ENCODE peak calls at places on chromosomes 4 and X, in six cellular contexts. One of them, this sample, is unnamed.

GRCh38 chr4:146916479-146917076 is 29.1 kb downstream of the TTC29 start:
- DNase-seq in endothelial cell of umbilical vein: peak
- DNase-seq in psoas muscle: no peak
- DNase-seq in HFFc6: peak
- DNase-seq in dorsolateral prefrontal cortex: no peak
- DNase-seq in lung: no peak
- DNase-seq in this sample: peak

GRCh38 chr4:41525129-41525528 is 12.8 kb upstream of the LIMCH1 start:
- DNase-seq in endothelial cell of umbilical vein: peak
- DNase-seq in psoas muscle: no peak
- DNase-seq in HFFc6: no peak
- DNase-seq in dorsolateral prefrontal cortex: no peak
- DNase-seq in lung: no peak
- DNase-seq in this sample: no peak

GRCh38 chr4:87732033-87732770 is 67.2 kb upstream of the IBSP start:
- DNase-seq in endothelial cell of umbilical vein: no peak
- DNase-seq in psoas muscle: no peak
- DNase-seq in HFFc6: no peak
- DNase-seq in dorsolateral prefrontal cortex: no peak
- DNase-seq in lung: no peak
- DNase-seq in this sample: no peak

GRCh38 chr4:40831462-40831861 is 81.7 kb downstream of the NSUN7 start:
- DNase-seq in endothelial cell of umbilical vein: no peak
- DNase-seq in psoas muscle: no peak
- DNase-seq in HFFc6: no peak
- DNase-seq in dorsolateral prefrontal cortex: no peak
- DNase-seq in lung: no peak
- DNase-seq in this sample: no peak

GRCh38 chr4:89290727-89291126 is 16.9 kb downstream of the GPRIN3 start:
- DNase-seq in endothelial cell of umbilical vein: no peak
- DNase-seq in psoas muscle: no peak
- DNase-seq in HFFc6: no peak
- DNase-seq in dorsolateral prefrontal cortex: no peak
- DNase-seq in lung: no peak
- DNase-seq in this sample: no peak

GRCh38 chr4:28225005-28225404 is 1364.4 kb downstream of the STIM2 start:
- DNase-seq in endothelial cell of umbilical vein: peak
- DNase-seq in psoas muscle: no peak
- DNase-seq in HFFc6: peak
- DNase-seq in dorsolateral prefrontal cortex: no peak
- DNase-seq in lung: no peak
- DNase-seq in this sample: no peak

GRCh38 chr4:16609170-16609758 is 289.2 kb downstream of the LDB2 start:
- DNase-seq in endothelial cell of umbilical vein: no peak
- DNase-seq in psoas muscle: no peak
- DNase-seq in HFFc6: no peak
- DNase-seq in dorsolateral prefrontal cortex: no peak
- DNase-seq in lung: no peak
- DNase-seq in this sample: no peak

GRCh38 chrX:16807976-16808542 is 21.8 kb downstream of the TXLNG start:
- DNase-seq in endothelial cell of umbilical vein: peak
- DNase-seq in psoas muscle: no peak
- DNase-seq in HFFc6: peak
- DNase-seq in dorsolateral prefrontal cortex: no peak
- DNase-seq in lung: no peak
- DNase-seq in this sample: no peak

GRCh38 chr4:97359826-97360225 is 783.5 kb downstream of the STPG2 start:
- DNase-seq in endothelial cell of umbilical vein: no peak
- DNase-seq in psoas muscle: no peak
- DNase-seq in HFFc6: no peak
- DNase-seq in dorsolateral prefrontal cortex: no peak
- DNase-seq in lung: no peak
- DNase-seq in this sample: no peak

GRCh38 chrX:9677098-9677739 is 88.4 kb downstream of the GPR143 start:
- DNase-seq in endothelial cell of umbilical vein: peak
- DNase-seq in psoas muscle: no peak
- DNase-seq in HFFc6: no peak
- DNase-seq in dorsolateral prefrontal cortex: no peak
- DNase-seq in lung: no peak
- DNase-seq in this sample: no peak

GRCh38 chrX:124216396-124217124 is 115.9 kb upstream of the TEX13D start:
- DNase-seq in endothelial cell of umbilical vein: no peak
- DNase-seq in psoas muscle: no peak
- DNase-seq in HFFc6: no peak
- DNase-seq in dorsolateral prefrontal cortex: no peak
- DNase-seq in lung: no peak
- DNase-seq in this sample: no peak

GRCh38 chrX:115030635-115031034 is 13.2 kb upstream of the IL13RA2 start:
- DNase-seq in endothelial cell of umbilical vein: no peak
- DNase-seq in psoas muscle: no peak
- DNase-seq in HFFc6: no peak
- DNase-seq in dorsolateral prefrontal cortex: no peak
- DNase-seq in lung: no peak
- DNase-seq in this sample: no peak

GRCh38 chr4:52823478-52824092 is 38.5 kb upstream of the RASL11B start:
- DNase-seq in endothelial cell of umbilical vein: no peak
- DNase-seq in psoas muscle: no peak
- DNase-seq in HFFc6: peak
- DNase-seq in dorsolateral prefrontal cortex: no peak
- DNase-seq in lung: no peak
- DNase-seq in this sample: no peak

GRCh38 chr4:165199722-165200121 is 7.6 kb upstream of the KLHL2 start:
- DNase-seq in endothelial cell of umbilical vein: no peak
- DNase-seq in psoas muscle: no peak
- DNase-seq in HFFc6: peak
- DNase-seq in dorsolateral prefrontal cortex: no peak
- DNase-seq in lung: no peak
- DNase-seq in this sample: no peak

GRCh38 chr4:153232768-153233167 is 28.5 kb downstream of the TRIM2 start:
- DNase-seq in endothelial cell of umbilical vein: no peak
- DNase-seq in psoas muscle: no peak
- DNase-seq in HFFc6: no peak
- DNase-seq in dorsolateral prefrontal cortex: no peak
- DNase-seq in lung: peak
- DNase-seq in this sample: no peak

GRCh38 chr4:185752881-185753280 is 59.1 kb downstream of the SORBS2 start:
- DNase-seq in endothelial cell of umbilical vein: no peak
- DNase-seq in psoas muscle: no peak
- DNase-seq in HFFc6: no peak
- DNase-seq in dorsolateral prefrontal cortex: no peak
- DNase-seq in lung: peak
- DNase-seq in this sample: no peak

GRCh38 chrX:56763556-56764152 is 34.6 kb downstream of the NBDY start:
- DNase-seq in endothelial cell of umbilical vein: no peak
- DNase-seq in psoas muscle: peak
- DNase-seq in HFFc6: no peak
- DNase-seq in dorsolateral prefrontal cortex: peak
- DNase-seq in lung: peak
- DNase-seq in this sample: no peak

GRCh38 chrX:44344687-44345086 is 1.2 kb upstream of the EFHC2 start:
- DNase-seq in endothelial cell of umbilical vein: no peak
- DNase-seq in psoas muscle: no peak
- DNase-seq in HFFc6: no peak
- DNase-seq in dorsolateral prefrontal cortex: no peak
- DNase-seq in lung: no peak
- DNase-seq in this sample: no peak

GRCh38 chr4:26418850-26419249 is 71.4 kb downstream of the CCKAR start:
- DNase-seq in endothelial cell of umbilical vein: no peak
- DNase-seq in psoas muscle: no peak
- DNase-seq in HFFc6: no peak
- DNase-seq in dorsolateral prefrontal cortex: no peak
- DNase-seq in lung: no peak
- DNase-seq in this sample: no peak

GRCh38 chr4:147985376-147985775 is 253.5 kb downstream of the ARHGAP10 start:
- DNase-seq in endothelial cell of umbilical vein: no peak
- DNase-seq in psoas muscle: no peak
- DNase-seq in HFFc6: no peak
- DNase-seq in dorsolateral prefrontal cortex: no peak
- DNase-seq in lung: no peak
- DNase-seq in this sample: no peak

GRCh38 chr4:112704991-112705845 is 68.3 kb downstream of the LARP7 start:
- DNase-seq in endothelial cell of umbilical vein: peak
- DNase-seq in psoas muscle: peak
- DNase-seq in HFFc6: peak
- DNase-seq in dorsolateral prefrontal cortex: peak
- DNase-seq in lung: no peak
- DNase-seq in this sample: peak

GRCh38 chrX:111360839-111361238 is 51.2 kb downstream of the DCX start:
- DNase-seq in endothelial cell of umbilical vein: no peak
- DNase-seq in psoas muscle: no peak
- DNase-seq in HFFc6: no peak
- DNase-seq in dorsolateral prefrontal cortex: no peak
- DNase-seq in lung: no peak
- DNase-seq in this sample: no peak
- TF ChIP-seq CTCF in endothelial cell of umbilical vein: no peak
- TF ChIP-seq CTCF in psoas muscle: no peak
- TF ChIP-seq CTCF in HFFc6: no peak
- TF ChIP-seq CTCF in dorsolateral prefrontal cortex: no peak
- TF ChIP-seq CTCF in lung: no peak
- TF ChIP-seq CTCF in this sample: no peak

GRCh38 chrX:69284491-69284890 is 119.2 kb upstream of the PJA1 start:
- DNase-seq in endothelial cell of umbilical vein: no peak
- DNase-seq in psoas muscle: no peak
- DNase-seq in HFFc6: no peak
- DNase-seq in dorsolateral prefrontal cortex: no peak
- DNase-seq in lung: no peak
- DNase-seq in this sample: no peak

GRCh38 chrX:69280956-69281355 is 115.7 kb upstream of the PJA1 start:
- DNase-seq in endothelial cell of umbilical vein: no peak
- DNase-seq in psoas muscle: no peak
- DNase-seq in HFFc6: no peak
- DNase-seq in dorsolateral prefrontal cortex: no peak
- DNase-seq in lung: no peak
- DNase-seq in this sample: no peak

GRCh38 chrX:69285401-69285871 is 120.2 kb upstream of the PJA1 start:
- DNase-seq in endothelial cell of umbilical vein: no peak
- DNase-seq in psoas muscle: peak
- DNase-seq in HFFc6: no peak
- DNase-seq in dorsolateral prefrontal cortex: no peak
- DNase-seq in lung: no peak
- DNase-seq in this sample: no peak

GRCh38 chrX:69285881-69286545 is 120.8 kb upstream of the PJA1 start:
- DNase-seq in endothelial cell of umbilical vein: no peak
- DNase-seq in psoas muscle: peak
- DNase-seq in HFFc6: no peak
- DNase-seq in dorsolateral prefrontal cortex: no peak
- DNase-seq in lung: peak
- DNase-seq in this sample: no peak

DNA sequence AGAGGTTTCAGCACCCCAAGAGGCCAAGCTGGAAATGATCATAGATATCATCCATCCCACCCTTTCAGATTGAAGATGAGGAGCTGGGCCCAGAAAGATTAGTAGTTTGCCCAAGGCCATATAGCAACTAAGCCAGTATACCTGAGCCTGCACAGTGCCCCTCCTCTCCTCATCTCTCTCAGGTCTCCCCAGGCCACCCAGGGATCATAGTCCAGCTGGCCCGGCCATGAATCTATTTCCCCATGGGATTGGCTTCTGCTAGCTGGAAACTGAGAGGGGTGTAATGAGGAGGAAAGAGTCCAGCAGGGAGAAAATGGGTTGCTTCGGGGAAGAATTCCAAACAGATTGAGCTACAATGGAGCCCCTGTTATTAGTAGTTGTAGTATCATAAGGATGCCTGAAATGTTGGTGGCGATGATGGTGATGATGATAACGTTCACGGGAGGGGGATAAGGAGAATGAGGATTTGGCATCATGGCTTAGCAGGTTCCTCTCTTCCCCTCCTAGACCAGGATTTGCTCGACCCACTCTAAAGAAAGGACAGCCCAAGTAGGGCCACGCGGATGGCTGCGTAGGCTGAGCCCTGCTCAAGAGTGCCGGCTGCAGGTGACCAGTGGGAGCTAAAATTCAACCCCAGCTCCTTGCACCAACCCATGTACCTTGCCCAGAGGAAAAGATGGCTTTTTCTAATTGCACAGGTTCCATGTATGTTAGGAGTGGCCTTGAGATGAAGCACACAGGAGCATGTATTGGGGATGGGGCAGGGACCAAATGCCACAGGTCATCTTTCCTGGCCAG is 117.8 kb upstream of the PJA1 start:
- DNase-seq in endothelial cell of umbilical vein: no peak
- DNase-seq in psoas muscle: no peak
- DNase-seq in HFFc6: no peak
- DNase-seq in dorsolateral prefrontal cortex: no peak
- DNase-seq in lung: no peak
- DNase-seq in this sample: no peak
- TF ChIP-seq CTCF in endothelial cell of umbilical vein: no peak
- TF ChIP-seq CTCF in psoas muscle: no peak
- TF ChIP-seq CTCF in HFFc6: no peak
- TF ChIP-seq CTCF in dorsolateral prefrontal cortex: no peak
- TF ChIP-seq CTCF in lung: no peak
- TF ChIP-seq CTCF in this sample: no peak

GRCh38 chrX:54695816-54696487 is 102.1 kb downstream of the ITIH6 start:
- DNase-seq in endothelial cell of umbilical vein: no peak
- DNase-seq in psoas muscle: no peak
- DNase-seq in HFFc6: no peak
- DNase-seq in dorsolateral prefrontal cortex: no peak
- DNase-seq in lung: no peak
- DNase-seq in this sample: no peak

GRCh38 chrX:54695231-54695630 is 102.8 kb downstream of the ITIH6 start:
- DNase-seq in endothelial cell of umbilical vein: no peak
- DNase-seq in psoas muscle: no peak
- DNase-seq in HFFc6: no peak
- DNase-seq in dorsolateral prefrontal cortex: no peak
- DNase-seq in lung: no peak
- DNase-seq in this sample: no peak
- TF ChIP-seq CTCF in endothelial cell of umbilical vein: no peak
- TF ChIP-seq CTCF in psoas muscle: no peak
- TF ChIP-seq CTCF in HFFc6: no peak
- TF ChIP-seq CTCF in dorsolateral prefrontal cortex: no peak
- TF ChIP-seq CTCF in lung: no peak
- TF ChIP-seq CTCF in this sample: no peak

GRCh38 chr4:181254771-181255170 is 988.4 kb upstream of the TENM3 start:
- DNase-seq in endothelial cell of umbilical vein: no peak
- DNase-seq in psoas muscle: no peak
- DNase-seq in HFFc6: no peak
- DNase-seq in dorsolateral prefrontal cortex: no peak
- DNase-seq in lung: no peak
- DNase-seq in this sample: no peak

GRCh38 chr4:181261279-181261678 is 981.9 kb upstream of the TENM3 start:
- DNase-seq in endothelial cell of umbilical vein: no peak
- DNase-seq in psoas muscle: no peak
- DNase-seq in HFFc6: peak
- DNase-seq in dorsolateral prefrontal cortex: no peak
- DNase-seq in lung: no peak
- DNase-seq in this sample: no peak

GRCh38 chr4:181259081-181259480 is 984.1 kb upstream of the TENM3 start:
- DNase-seq in endothelial cell of umbilical vein: no peak
- DNase-seq in psoas muscle: no peak
- DNase-seq in HFFc6: no peak
- DNase-seq in dorsolateral prefrontal cortex: no peak
- DNase-seq in lung: no peak
- DNase-seq in this sample: no peak

DNA sequence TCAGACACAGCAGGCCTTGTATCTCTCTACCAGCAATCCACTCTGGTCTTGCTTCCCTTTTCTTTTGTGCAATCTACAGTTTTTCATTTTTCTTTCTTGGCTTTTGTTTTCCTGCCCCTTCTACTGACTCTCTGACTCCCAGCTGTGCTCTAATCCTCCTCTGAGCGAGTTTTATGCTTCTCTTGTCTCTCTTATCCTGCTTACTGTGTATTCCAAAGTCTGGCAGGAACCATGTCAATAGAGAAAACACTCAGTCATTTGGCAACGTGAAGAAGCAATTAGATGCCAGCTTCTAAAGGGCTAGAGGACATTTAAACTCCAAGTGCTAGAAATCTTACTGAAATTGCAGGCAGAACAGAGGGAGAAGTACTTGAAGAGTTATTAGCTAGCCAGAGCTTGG is 984.6 kb upstream of the TENM3 start:
- DNase-seq in endothelial cell of umbilical vein: no peak
- DNase-seq in psoas muscle: no peak
- DNase-seq in HFFc6: no peak
- DNase-seq in dorsolateral prefrontal cortex: no peak
- DNase-seq in lung: no peak
- DNase-seq in this sample: no peak
- TF ChIP-seq CTCF in endothelial cell of umbilical vein: no peak
- TF ChIP-seq CTCF in psoas muscle: no peak
- TF ChIP-seq CTCF in HFFc6: no peak
- TF ChIP-seq CTCF in dorsolateral prefrontal cortex: no peak
- TF ChIP-seq CTCF in lung: no peak
- TF ChIP-seq CTCF in this sample: no peak